ENCODE peak calls at places on chromosome 21, in eight cellular contexts. X is upper lobe of right lung, S is cardiac fibroblast, H is Calu3, O is fibroblast of the aortic adventitia, K is K562, G is neural crest cell, A is foreskin fibroblast. R is an unnamed sample.

GRCh38 chr21:41369105-41369914 is 7.5 kb downstream of the MX2 start:
- DNase-seq in X (peak; percentile 63), K (no peak), O (no peak), G (peak; percentile 14), H (no peak), S (peak; percentile 19), A (no peak), R (peak; percentile 70)

GRCh38 chr21:34892196-34892595 is 156.9 kb downstream of the RUNX1 start:
- DNase-seq in H (no peak), S (no peak), G (no peak), K (no peak), A (no peak), O (peak; percentile 57), X (no peak), R (no peak)

GRCh38 chr21:21631961-21632360 is 633.8 kb downstream of the NCAM2 start:
- DNase-seq in K (no peak), O (peak; percentile 13), G (no peak), A (peak; percentile 3), X (no peak), S (peak; percentile 24), H (no peak), R (no peak)

GRCh38 chr21:14383596-14384210 is 757 bp upstream of the HSPA13 start:
- DNase-seq in K (no peak), X (no peak), A (no peak), H (peak; percentile 4), S (peak; percentile 52), G (no peak), O (no peak), R (no peak)

GRCh38 chr21:32719085-32719484 is 8.7 kb downstream of the SYNJ1 start:
- DNase-seq in S (no peak), G (no peak), O (no peak), X (no peak), K (no peak), H (peak; percentile 0), A (no peak), R (no peak)

GRCh38 chr21:36120304-36120902 is 14.5 kb upstream of the CBR3 start:
- DNase-seq in X (peak; percentile 65), A (peak; percentile 80), K (no peak), S (no peak), O (no peak), H (no peak), G (no peak), R (no peak)

GRCh38 chr21:41564871-41565281 is 56.9 kb upstream of the TMPRSS2 start:
- DNase-seq in S (peak; percentile 81), A (peak; percentile 70), G (no peak), O (peak; percentile 4), K (no peak), X (no peak), H (peak; percentile 35), R (no peak)

GRCh38 chr21:41682719-41683179 is 84.1 kb downstream of the RIPK4 start:
- DNase-seq in G (no peak), S (no peak), K (no peak), O (no peak), X (peak; percentile 39), A (no peak), H (no peak), R (no peak)

GRCh38 chr21:20425856-20426255 is 572.4 kb upstream of the NCAM2 start:
- DNase-seq in A (no peak), H (no peak), K (no peak), G (no peak), X (no peak), O (no peak), S (no peak), R (no peak)

GRCh38 chr21:20419780-20420179 is 578.4 kb upstream of the NCAM2 start:
- DNase-seq in X (no peak), S (no peak), G (no peak), H (no peak), O (no peak), A (no peak), K (no peak), R (no peak)

DNA sequence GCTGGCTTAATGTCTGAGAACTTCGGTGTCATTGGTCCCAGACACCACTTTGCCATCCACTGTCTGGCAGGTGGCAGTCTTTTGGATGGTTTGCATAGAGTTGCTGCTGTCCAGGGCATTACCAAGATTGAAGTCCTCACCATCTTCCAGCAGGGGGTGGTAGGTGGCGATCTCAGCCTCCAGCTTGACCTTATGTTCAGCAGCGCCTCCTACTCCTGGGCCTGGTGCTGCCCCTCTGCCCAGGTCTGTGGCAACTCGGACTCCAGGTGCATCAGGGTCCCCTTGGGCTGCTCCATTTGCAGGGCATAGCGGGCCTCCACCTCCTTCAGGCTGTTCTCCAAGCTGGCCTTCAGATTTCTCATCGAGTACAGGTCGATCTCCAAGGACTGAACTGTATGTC is 573.3 kb upstream of the NCAM2 start:
- DNase-seq in H (no peak), G (no peak), O (no peak), K (no peak), S (no peak), X (no peak), A (no peak), R (no peak)
- TF ChIP-seq CTCF in H (no peak), G (no peak), O (no peak), K (peak; percentile 89), S (no peak), X (no peak), A (no peak), R (no peak)

GRCh38 chr21:27569831-27570230 is 602.9 kb upstream of the ADAMTS5 start:
- DNase-seq in S (no peak), O (no peak), G (no peak), K (no peak), H (no peak), A (no peak), X (no peak), R (no peak)

GRCh38 chr21:27569091-27569490 is 602.2 kb upstream of the ADAMTS5 start:
- DNase-seq in O (peak; percentile 34), A (peak; percentile 66), G (no peak), X (no peak), K (no peak), S (no peak), H (no peak), R (no peak)

GRCh38 chr21:27572681-27573080 is 605.8 kb upstream of the ADAMTS5 start:
- DNase-seq in G (no peak), X (no peak), A (peak; percentile 89), O (peak; percentile 77), H (no peak), K (no peak), S (peak; percentile 34), R (no peak)

GRCh38 chr21:27570306-27570868 is 603.5 kb upstream of the ADAMTS5 start:
- DNase-seq in K (no peak), A (peak; percentile 97), H (no peak), X (no peak), G (no peak), S (peak; percentile 96), O (peak; percentile 98), R (no peak)

DNA sequence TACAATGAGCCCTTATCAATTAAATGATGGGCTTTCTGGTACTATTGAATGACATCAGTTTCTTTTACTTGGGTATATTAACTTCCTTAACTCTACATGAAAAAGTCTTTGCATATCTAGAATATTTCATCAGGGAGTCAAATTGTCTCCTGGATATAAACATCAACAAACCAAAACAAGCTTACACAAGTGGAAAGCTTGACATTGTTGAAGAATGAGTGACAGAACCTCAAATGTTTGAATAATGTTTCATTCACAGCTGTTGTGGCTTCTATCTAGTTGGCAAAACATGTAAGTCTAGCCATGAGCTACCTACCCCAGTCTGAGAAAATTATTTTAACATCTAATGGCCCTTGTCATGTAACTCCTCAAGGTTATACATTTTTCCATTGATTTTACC is 604.8 kb upstream of the ADAMTS5 start:
- DNase-seq in H (no peak), S (peak; percentile 24), K (no peak), O (no peak), X (no peak), A (peak; percentile 75), G (no peak), R (no peak)
- TF ChIP-seq CTCF in H (no peak), S (no peak), K (no peak), O (no peak), X (no peak), A (no peak), G (no peak), R (no peak)

GRCh38 chr21:31682625-31683024 is 23.1 kb downstream of the SOD1 start:
- DNase-seq in X (no peak), K (no peak), H (no peak), O (peak; percentile 49), A (no peak), S (no peak), G (no peak), R (no peak)

GRCh38 chr21:31687108-31687507 is 27.6 kb downstream of the SOD1 start:
- DNase-seq in K (no peak), X (no peak), A (no peak), G (no peak), S (no peak), H (no peak), O (no peak), R (no peak)

GRCh38 chr21:31686272-31686913 is 26.9 kb downstream of the SOD1 start:
- DNase-seq in G (no peak), O (no peak), A (no peak), S (no peak), X (no peak), H (no peak), K (no peak), R (no peak)

GRCh38 chr21:31684918-31685317 is 25.4 kb downstream of the SOD1 start:
- DNase-seq in S (no peak), O (no peak), A (no peak), H (no peak), G (no peak), K (no peak), X (no peak), R (no peak)

DNA sequence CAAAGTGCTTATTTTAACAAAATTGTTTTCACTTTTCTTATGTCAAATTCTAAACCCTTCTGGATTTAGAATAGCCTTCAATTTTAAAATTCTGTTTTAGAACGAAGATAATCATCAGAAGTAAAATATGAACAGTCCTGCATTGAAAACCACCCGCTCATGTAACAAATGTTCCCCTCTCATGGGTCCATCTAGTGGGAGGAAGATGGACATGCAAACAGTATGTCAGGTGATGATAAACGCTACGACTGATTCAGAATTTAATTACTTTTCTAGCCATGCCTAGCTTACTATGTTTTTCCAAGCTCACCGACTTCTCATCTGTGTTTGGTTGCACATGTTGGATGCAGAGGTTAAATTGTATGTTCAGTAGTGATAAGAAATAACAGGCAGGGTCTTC is 23.5 kb downstream of the SOD1 start:
- DNase-seq in G (no peak), H (no peak), O (no peak), K (no peak), S (no peak), X (no peak), A (no peak), R (no peak)
- TF ChIP-seq CTCF in G (peak; percentile 22), H (no peak), O (no peak), K (no peak), S (no peak), X (no peak), A (no peak), R (no peak)

DNA sequence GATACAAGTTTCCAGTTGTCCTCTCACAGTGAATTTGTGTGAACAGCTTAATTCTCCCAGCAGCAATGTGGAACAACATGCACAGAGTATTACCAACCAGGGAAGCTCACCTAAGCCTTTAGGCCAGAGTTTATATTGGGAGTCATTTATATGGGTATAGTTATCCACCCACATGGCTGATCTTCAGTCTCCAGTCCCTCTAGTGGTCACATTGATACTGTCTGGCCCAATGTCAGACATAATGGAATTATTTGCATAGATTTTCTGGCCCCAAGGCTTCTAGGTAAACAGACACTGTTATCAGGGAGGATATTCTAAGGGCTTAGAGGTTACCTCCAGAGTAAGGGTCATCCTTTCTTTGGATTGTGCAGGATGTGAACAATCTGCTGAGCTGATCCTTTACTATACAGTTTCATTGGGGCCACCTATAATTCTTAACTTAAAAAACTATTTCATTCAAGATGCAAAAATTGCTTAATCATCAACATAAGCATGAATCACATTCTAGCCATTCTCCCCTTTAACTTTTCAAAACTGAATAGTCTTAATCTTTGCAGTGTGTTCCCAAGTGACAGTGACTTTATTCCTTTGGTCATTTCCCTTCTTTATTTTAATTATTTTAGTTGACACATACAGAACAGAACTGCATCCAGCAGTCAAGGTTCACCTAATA is 210.9 kb downstream of the LTN1 start:
- DNase-seq in S (peak; percentile 57), A (peak; percentile 68), O (peak; percentile 61), K (peak; percentile 22), G (no peak), X (no peak), H (no peak), R (no peak)
- TF ChIP-seq CTCF in S (peak; percentile 65), A (peak; percentile 57), O (peak; percentile 69), K (peak; percentile 32), G (peak; percentile 62), X (peak; percentile 38), H (peak; percentile 39), R (peak; percentile 59)